ENCODE peak calls at places on chromosomes 2 and 18, in five cellular contexts. U is activated CD8-positive, alpha-beta memory T cell treated with anti-CD3 and anti-CD28 coated beads, Interleukin-2, amount 50 U/mL, for 48 hours; P is esophagus squamous epithelium; V is D341Med; S is central memory CD4-positive, alpha-beta T cell. X is an unnamed sample.

GRCh38 chr2:65299246-65299645 is 71.6 kb downstream of the ACTR2 start:
- DNase-seq in V (no peak), P (no peak), S (no peak), U (peak), X (no peak)

GRCh38 chr2:110674620-110675555 is 3.0 kb downstream of the BUB1 start:
- DNase-seq in V (no peak), U (no peak), S (no peak), P (no peak), X (no peak)

GRCh38 chr2:235864746-235865535 is 303.2 kb downstream of the GBX2 start:
- DNase-seq in S (no peak), V (no peak), P (no peak), U (no peak), X (no peak)

GRCh38 chr2:238941262-238941792 is 93.4 kb downstream of the TWIST2 start:
- DNase-seq in P (no peak), U (peak), V (no peak), S (no peak), X (no peak)

GRCh38 chr2:239158641-239159475 is 242.0 kb downstream of the HDAC4 start:
- DNase-seq in V (no peak), P (no peak), S (no peak), U (no peak), X (no peak)

GRCh38 chr2:139031722-139032121 is 251.5 kb upstream of the NXPH2 start:
- DNase-seq in S (no peak), U (no peak), V (peak), P (no peak), X (no peak)

GRCh38 chr18:21669736-21670135 is 34.8 kb downstream of the ABHD3 start:
- DNase-seq in P (no peak), S (no peak), U (peak), V (no peak), X (no peak)

GRCh38 chr2:56127773-56128170 is 56.0 kb upstream of the CCDC85A start:
- DNase-seq in V (no peak), P (no peak), U (no peak), S (no peak), X (no peak)

GRCh38 chr2:3604207-3604877 is 9.4 kb downstream of the COLEC11 start:
- DNase-seq in P (no peak), U (peak), V (peak), S (no peak), X (no peak)

GRCh38 chr2:234128606-234129005 is 78.1 kb downstream of the SPP2 start:
- DNase-seq in U (no peak), V (no peak), S (no peak), P (no peak), X (no peak)

GRCh38 chr2:10226032-10226724 is 76.5 kb upstream of the HPCAL1 start:
- DNase-seq in U (no peak), S (no peak), V (no peak), P (no peak), X (no peak)

GRCh38 chr2:208820289-208820688 is 413.7 kb downstream of the PTH2R start:
- DNase-seq in V (peak), S (no peak), P (no peak), U (no peak), X (no peak)

GRCh38 chr18:26503382-26503781 is 45.0 kb downstream of the KCTD1 start:
- DNase-seq in S (no peak), P (no peak), V (no peak), U (no peak), X (no peak)

GRCh38 chr2:234245945-234246344 is 195.4 kb downstream of the SPP2 start:
- DNase-seq in U (no peak), P (no peak), S (no peak), V (no peak), X (no peak)

GRCh38 chr2:19878268-19879046 is 23.3 kb downstream of the TTC32 start:
- DNase-seq in S (no peak), P (no peak), V (no peak), U (peak), X (no peak)

GRCh38 chr2:23703037-23703582 is 223.8 kb downstream of the ATAD2B start:
- DNase-seq in V (no peak), P (no peak), S (no peak), U (no peak), X (no peak)

GRCh38 chr2:68901199-68901515 is 30.0 kb upstream of the BMP10 start:
- DNase-seq in S (no peak), U (no peak), P (no peak), V (no peak), X (no peak)

GRCh38 chr2:149953627-149954026 is 366.1 kb upstream of the MMADHC start:
- DNase-seq in V (no peak), U (no peak), S (no peak), P (no peak), X (no peak)

GRCh38 chr2:221600388-221600787 is 28.3 kb upstream of the EPHA4 start:
- DNase-seq in P (no peak), V (no peak), U (no peak), S (no peak), X (no peak)

GRCh38 chr18:79915161-79916127 is 36.0 kb downstream of the SLC66A2 start:
- DNase-seq in S (no peak), V (peak), U (peak), P (no peak), X (no peak)

GRCh38 chr2:10125842-10126596 is 3.5 kb downstream of the RRM2 start:
- DNase-seq in V (no peak), U (no peak), S (no peak), P (no peak), X (no peak)

GRCh38 chr2:11103984-11104793 is 51.1 kb upstream of the SLC66A3 start:
- DNase-seq in U (peak), V (no peak), S (peak), P (no peak), X (no peak)

GRCh38 chr2:233468047-233468745 is 98.4 kb downstream of the USP40 start:
- DNase-seq in V (no peak), U (no peak), S (no peak), P (no peak), X (no peak)

GRCh38 chr2:45168731-45169338 is 159.6 kb upstream of the SIX2 start:
- DNase-seq in U (peak), V (peak), S (no peak), P (no peak), X (no peak)

GRCh38 chr2:1690056-1690775 is 54.1 kb downstream of the PXDN start:
- DNase-seq in S (no peak), U (no peak), V (no peak), P (no peak), X (no peak)

GRCh38 chr2:73176205-73176880 is 26.0 kb upstream of the NOTO start:
- DNase-seq in V (peak), P (no peak), U (peak), S (no peak), X (no peak)

GRCh38 chr2:9914384-9915065 is 37.0 kb upstream of the GRHL1 start:
- DNase-seq in V (no peak), U (peak), S (no peak), P (no peak), X (no peak)